ENCODE peak calls at places on chromosomes 6 and 20, in six cellular contexts. D is effector memory CD4-positive, alpha-beta T cell; Y is fibroblast of lung; G is BE2C; X is natural killer cell; J is skeletal muscle cell. W is an unnamed sample.

GRCh38 chr6:82086944-82087343 is 160.6 kb downstream of the IBTK start:
- DNase-seq in D (no peak), Y (no peak), G (no peak), X (no peak), J (no peak), W (no peak)

GRCh38 chr6:30824698-30825097 is 59.6 kb upstream of the DDR1 start:
- DNase-seq in D (no peak), Y (no peak), G (no peak), X (no peak), J (no peak), W (no peak)

GRCh38 chr6:169263374-169263773 is 9.7 kb upstream of the THBS2 start:
- DNase-seq in D (no peak), Y (no peak), G (no peak), X (no peak), J (no peak), W (no peak)

GRCh38 chr6:150221152-150221551 is 78.3 kb downstream of the PPP1R14C start:
- DNase-seq in D (no peak), Y (no peak), G (no peak), X (no peak), J (no peak), W (no peak)

GRCh38 chr6:157667211-157668033 is 155.6 kb upstream of the SNX9 start:
- DNase-seq in D (peak), Y (peak), G (peak), X (peak), J (no peak), W (peak)

GRCh38 chr6:37876843-37877242 is 57.3 kb downstream of the ZFAND3 start:
- DNase-seq in D (no peak), Y (no peak), G (no peak), X (no peak), J (no peak), W (no peak)

GRCh38 chr20:58127731-58128130 is 100.7 kb downstream of the ANKRD60 start:
- DNase-seq in D (no peak), Y (peak), G (no peak), X (no peak), J (no peak), W (peak)

GRCh38 chr6:44126320-44127149 is 717 bp downstream of the MRPL14 start:
- DNase-seq in D (peak), Y (peak), G (peak), X (peak), J (peak), W (peak)

GRCh38 chr20:41223112-41223511 is 85.8 kb downstream of the PLCG1 start:
- DNase-seq in D (no peak), Y (peak), G (no peak), X (no peak), J (no peak), W (no peak)

GRCh38 chr6:137543114-137543513 is 48.9 kb upstream of the OLIG3 start:
- DNase-seq in D (no peak), Y (no peak), G (no peak), X (no peak), J (no peak), W (no peak)

GRCh38 chr6:47004458-47004857 is 37.7 kb downstream of the ADGRF1 start:
- DNase-seq in D (no peak), Y (peak), G (no peak), X (no peak), J (no peak), W (no peak)

GRCh38 chr6:23244300-23244699 is 674.9 kb downstream of the HDGFL1 start:
- DNase-seq in D (no peak), Y (peak), G (no peak), X (no peak), J (peak), W (peak)

GRCh38 chr20:35806075-35806474 is 34.3 kb downstream of the PHF20 start:
- DNase-seq in D (no peak), Y (no peak), G (no peak), X (no peak), J (no peak), W (no peak)

GRCh38 chr6:150541587-150541986 is 58.1 kb upstream of the PLEKHG1 start:
- DNase-seq in D (no peak), Y (no peak), G (no peak), X (no peak), J (no peak), W (no peak)

GRCh38 chr6:114042267-114043075 is 71.5 kb upstream of the HDAC2 start:
- DNase-seq in D (no peak), Y (peak), G (no peak), X (no peak), J (no peak), W (no peak)

GRCh38 chr20:32611286-32611685 is 26.2 kb upstream of the NOL4L start:
- DNase-seq in D (no peak), Y (no peak), G (no peak), X (no peak), J (no peak), W (no peak)

GRCh38 chr20:36744243-36744642 is 1.6 kb downstream of the NDRG3 start:
- DNase-seq in D (no peak), Y (no peak), G (no peak), X (no peak), J (no peak), W (no peak)

GRCh38 chr20:19498756-19499155 is 259.3 kb upstream of the RIN2 start:
- DNase-seq in D (no peak), Y (no peak), G (no peak), X (no peak), J (no peak), W (no peak)

GRCh38 chr6:159156089-159156488 is 13.1 kb upstream of the FNDC1 start:
- DNase-seq in D (no peak), Y (no peak), G (no peak), X (no peak), J (no peak), W (no peak)

GRCh38 chr6:157584036-157584435 is 203.0 kb downstream of the ZDHHC14 start:
- DNase-seq in D (no peak), Y (no peak), G (no peak), X (no peak), J (no peak), W (no peak)

GRCh38 chr6:10409766-10410209 is 5.1 kb downstream of the TFAP2A start:
- DNase-seq in D (no peak), Y (no peak), G (no peak), X (no peak), J (no peak), W (peak)

GRCh38 chr6:33082702-33083101 is 6.9 kb downstream of the HLA-DPB1 start:
- DNase-seq in D (no peak), Y (peak), G (no peak), X (no peak), J (peak), W (peak)

GRCh38 chr6:3229566-3230274 is 2.3 kb upstream of the TUBB2B start:
- DNase-seq in D (no peak), Y (peak), G (peak), X (no peak), J (no peak), W (no peak)

GRCh38 chr20:57657537-57658446 is 37.6 kb upstream of the ZBP1 start:
- DNase-seq in D (peak), Y (no peak), G (no peak), X (peak), J (no peak), W (no peak)

GRCh38 chr20:38893485-38894090 is 32.6 kb upstream of the FAM83D start:
- DNase-seq in D (peak), Y (peak), G (peak), X (peak), J (no peak), W (peak)

GRCh38 chr6:41042656-41043055 is 389 bp downstream of the TSPO2 start:
- DNase-seq in D (no peak), Y (no peak), G (no peak), X (no peak), J (no peak), W (no peak)

W was measured in EH.